ENCODE peak calls at places on chromosomes 2 and 18, in five cellular contexts. G is ELR; B is HTR-8/SVneo; Z is CD8-positive, alpha-beta T cell; A is BE2C. D is an unnamed sample.

GRCh38 chr2:121205321-121205942 is 79.6 kb downstream of the TFCP2L1 start:
- DNase-seq in G (no peak), B (no peak), Z (no peak), A (peak; percentile 52), D (no peak)

GRCh38 chr2:175030380-175031271 is 25.4 kb upstream of the CHN1 start:
- DNase-seq in G (peak; percentile 67), B (peak; percentile 53), Z (no peak), A (peak; percentile 51), D (no peak)

GRCh38 chr2:178496049-178496448 is 15.8 kb downstream of the PLEKHA3 start:
- DNase-seq in G (no peak), B (no peak), Z (no peak), A (no peak), D (no peak)

GRCh38 chr2:241148239-241148638 is 1.0 kb downstream of the PASK start:
- DNase-seq in G (no peak), B (no peak), Z (no peak), A (no peak), D (no peak)

GRCh38 chr18:50982802-50983179 is 15.0 kb downstream of the ELAC1 start:
- DNase-seq in G (peak; percentile 28), B (no peak), Z (no peak), A (no peak), D (no peak)

GRCh38 chr2:215499330-215499729 is 63.5 kb upstream of the FN1 start:
- DNase-seq in G (peak; percentile 14), B (no peak), Z (no peak), A (no peak), D (no peak)

GRCh38 chr2:168008796-168009195 is 238.6 kb downstream of the STK39 start:
- DNase-seq in G (no peak), B (no peak), Z (no peak), A (no peak), D (no peak)

GRCh38 chr2:42567806-42568429 is 514 bp upstream of the MTA3 start:
- DNase-seq in G (peak; percentile 13), B (peak; percentile 24), Z (no peak), A (peak; percentile 35), D (no peak)

GRCh38 chr2:209473930-209474419 is 50.1 kb downstream of the MAP2 start:
- DNase-seq in G (peak; percentile 85), B (peak; percentile 50), Z (no peak), A (no peak), D (no peak)

GRCh38 chr2:96247009-96247408 is 18.8 kb downstream of the TMEM127 start:
- DNase-seq in G (no peak), B (no peak), Z (no peak), A (no peak), D (no peak)

GRCh38 chr2:31297751-31298150 is 63.8 kb downstream of the EHD3 start:
- DNase-seq in G (peak; percentile 80), B (peak; percentile 54), Z (no peak), A (no peak), D (peak; percentile 17)